ENCODE peak calls at places on chromosome 10, in six cellular contexts. X is ovary, B is fibroblast of lung, Y is GM23248, P is uterus, O is suprapubic skin. C is an unnamed sample.

GRCh38 chr10:11162828-11163599 is 145.3 kb downstream of the CELF2 start:
- DNase-seq in B (no peak), Y (no peak), X (no peak), P (no peak), O (no peak), C (no peak)

GRCh38 chr10:93445097-93445960 is 36.8 kb downstream of the MYOF start:
- DNase-seq in B (peak; percentile 98), Y (peak; percentile 98), O (peak; percentile 95), X (peak; percentile 91), P (peak; percentile 91), C (peak; percentile 16)

GRCh38 chr10:42969909-42970308 is 107.0 kb upstream of the RET start:
- DNase-seq in X (no peak), Y (no peak), O (no peak), P (no peak), B (no peak), C (no peak)

GRCh38 chr10:50470798-50471582 is 152.8 kb downstream of the SGMS1 start:
- DNase-seq in Y (peak; percentile 20), O (no peak), X (no peak), P (no peak), B (no peak), C (no peak)

GRCh38 chr10:14560274-14560673 is 214.4 kb downstream of the FAM107B start:
- DNase-seq in Y (peak; percentile 53), P (no peak), X (no peak), O (no peak), B (peak; percentile 38), C (no peak)

GRCh38 chr10:81920213-81920829 is 45.3 kb downstream of the NRG3 start:
- DNase-seq in O (no peak), Y (no peak), X (no peak), P (no peak), B (no peak), C (no peak)

GRCh38 chr10:31912289-31912688 is 16.3 kb downstream of the ARHGAP12 start:
- DNase-seq in O (no peak), X (no peak), P (no peak), Y (peak; percentile 59), B (peak; percentile 20), C (no peak)

GRCh38 chr10:35079763-35080162 is 10.4 kb downstream of the CUL2 start:
- DNase-seq in P (no peak), O (no peak), B (peak; percentile 59), Y (peak; percentile 96), X (no peak), C (no peak)

DNA sequence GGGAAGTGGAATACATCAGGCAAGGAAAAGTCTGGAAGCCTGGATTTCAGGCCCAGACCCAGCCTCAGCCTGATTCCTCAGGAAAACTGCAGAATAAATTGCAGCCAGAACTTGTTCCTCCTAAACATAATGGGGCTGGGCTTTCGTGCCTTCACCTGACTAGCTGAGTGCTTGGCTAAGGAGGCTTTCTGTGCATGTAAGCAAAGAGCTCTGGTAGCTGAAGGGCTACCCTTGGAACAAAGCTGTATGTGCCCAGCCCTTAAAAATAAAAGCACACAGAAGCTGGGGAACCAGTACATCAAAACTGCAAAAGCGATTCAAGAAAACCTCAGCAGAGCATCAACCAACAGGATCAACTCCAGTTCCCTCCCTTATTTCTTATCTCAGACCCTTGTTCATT is 19.0 kb upstream of the SORBS1 start:
- DNase-seq in O (peak; percentile 15), Y (no peak), B (no peak), P (no peak), X (no peak), C (no peak)
- H3K27ac ChIP-seq in O (no peak overlapping the region), Y (no peak overlapping the region), B (no peak overlapping the region), P (no peak overlapping the region), X (no peak overlapping the region), C (no peak overlapping the region)

GRCh38 chr10:124650820-124651401 is 93.3 kb downstream of the FAM53B start:
- DNase-seq in X (no peak), P (no peak), B (no peak), Y (no peak), O (no peak), C (no peak)

GRCh38 chr10:124648738-124649137 is 95.4 kb downstream of the FAM53B start:
- DNase-seq in Y (peak; percentile 42), O (no peak), X (peak; percentile 85), P (peak; percentile 56), B (peak; percentile 93), C (no peak)

GRCh38 chr10:124651402-124651887 is 92.7 kb downstream of the FAM53B start:
- DNase-seq in B (no peak), O (no peak), X (no peak), Y (no peak), P (no peak), C (no peak)

GRCh38 chr10:124649209-124649608 is 95.0 kb downstream of the FAM53B start:
- DNase-seq in X (peak; percentile 74), O (no peak), B (no peak), P (peak; percentile 72), Y (peak; percentile 42), C (peak; percentile 78)

DNA sequence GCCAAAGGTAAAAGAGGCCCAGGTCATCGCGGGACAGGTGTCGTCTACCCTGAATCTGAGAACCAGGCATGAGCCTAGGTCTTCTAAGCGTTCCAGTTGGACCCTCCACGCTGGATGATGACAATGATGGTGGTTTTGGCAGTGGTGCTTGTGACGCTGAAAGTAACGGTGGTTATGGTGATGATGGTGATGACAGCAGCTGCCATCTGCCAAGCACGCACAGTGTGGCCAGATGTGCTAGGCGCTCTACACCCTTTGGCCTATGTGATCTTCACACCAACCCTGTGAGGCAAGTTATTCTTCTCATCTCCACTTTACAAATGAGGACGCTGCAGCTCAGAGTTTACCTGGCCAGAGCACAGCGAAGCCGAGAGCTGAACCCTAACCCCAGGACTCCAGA is 93.9 kb downstream of the FAM53B start:
- DNase-seq in P (no peak), X (no peak), B (no peak), O (no peak), Y (no peak), C (no peak)
- H3K27ac ChIP-seq in P (no peak overlapping the region), X (peak overlapping the region; percentile 86), B (no peak overlapping the region), O (no peak overlapping the region), Y (no peak overlapping the region), C (peak overlapping the region; percentile 98)

DNA sequence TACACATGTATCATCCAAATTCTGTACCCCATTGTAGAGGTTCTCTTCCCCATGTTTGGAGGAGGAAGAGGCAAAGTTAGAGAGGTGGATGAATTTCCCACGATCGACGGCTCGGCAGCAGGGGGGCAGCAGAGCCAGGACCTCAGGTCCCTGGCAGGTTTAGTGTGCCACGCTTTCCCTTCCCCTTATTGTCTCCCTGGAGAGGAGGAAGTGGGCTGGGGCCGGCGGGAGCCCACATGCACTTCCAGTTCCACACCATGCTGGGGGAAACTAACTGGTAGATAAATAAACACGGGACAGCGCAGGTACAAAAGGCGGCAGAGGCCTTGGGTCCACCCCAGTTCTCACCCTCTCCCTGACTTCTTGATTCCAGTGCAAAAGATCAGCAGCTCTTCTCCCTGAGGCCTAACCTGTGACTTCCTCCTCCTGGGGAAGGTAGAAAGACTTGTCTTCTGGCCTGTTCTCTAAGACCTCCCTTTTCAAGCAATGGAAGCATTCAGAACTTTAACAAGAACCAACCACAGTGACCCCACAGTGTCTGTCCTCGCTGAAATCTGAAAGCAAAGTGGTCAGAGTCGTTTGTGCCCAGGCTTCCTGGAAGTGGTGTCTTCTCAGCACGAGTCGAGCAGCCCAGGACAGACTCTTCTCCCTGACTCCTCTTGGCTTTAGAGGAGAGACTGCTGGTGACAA is 30.5 kb upstream of the SRGN start:
- DNase-seq in P (no peak), Y (no peak), O (no peak), B (no peak), X (no peak), C (no peak)
- H3K27ac ChIP-seq in P (no peak overlapping the region), Y (peak overlapping the region; percentile 75), O (peak overlapping the region; percentile 28), B (peak overlapping the region; percentile 51), X (no peak overlapping the region), C (peak overlapping the region; percentile 52)

GRCh38 chr10:12349628-12350166 is 350 bp downstream of the CAMK1D start:
- DNase-seq in P (peak; percentile 24), B (no peak), O (no peak), X (peak; percentile 34), Y (no peak), C (no peak)

GRCh38 chr10:12350167-12350872 is 973 bp downstream of the CAMK1D start:
- DNase-seq in O (no peak), B (peak; percentile 31), Y (peak; percentile 54), X (peak; percentile 23), P (peak; percentile 38), C (no peak)

GRCh38 chr10:12350925-12351324 is 1.6 kb downstream of the CAMK1D start:
- DNase-seq in B (no peak), O (no peak), X (no peak), P (no peak), Y (no peak), C (no peak)

GRCh38 chr10:12351889-12352288 is 2.5 kb downstream of the CAMK1D start:
- DNase-seq in O (no peak), Y (no peak), X (no peak), P (no peak), B (no peak), C (no peak)

DNA sequence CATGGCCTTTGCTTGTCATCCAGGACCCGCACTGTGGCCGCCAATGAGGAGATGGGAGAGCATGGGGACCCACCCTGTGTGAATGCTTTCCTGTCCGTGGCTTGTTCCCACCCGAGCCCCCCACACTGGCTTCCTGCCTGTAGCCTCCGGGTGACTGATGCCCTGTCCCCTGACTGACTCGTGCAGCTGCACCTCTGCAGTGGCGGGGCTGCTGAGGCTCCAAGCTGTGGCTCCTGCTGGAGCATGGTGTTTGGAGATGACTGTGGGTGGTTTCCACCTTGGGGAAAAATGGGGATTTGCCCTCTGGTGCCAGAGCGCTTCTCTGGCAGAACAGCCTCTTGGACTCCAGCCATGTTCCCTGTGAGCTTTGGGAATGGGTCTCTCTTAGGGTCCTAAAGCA is 2.1 kb downstream of the CAMK1D start:
- DNase-seq in B (no peak), Y (no peak), O (no peak), P (no peak), X (no peak), C (no peak)
- H3K27ac ChIP-seq in B (no peak overlapping the region), Y (no peak overlapping the region), O (no peak overlapping the region), P (no peak overlapping the region), X (no peak overlapping the region), C (no peak overlapping the region)